ENCODE peak calls at places on chromosomes 16 and 17, in seven cellular contexts. One of them, this sample, is unnamed.

GRCh38 chr16:68075980-68076379 is 9.2 kb upstream of the NFATC3 start:
- DNase-seq in PC-9: no peak
- DNase-seq in hepatocyte: no peak
- DNase-seq in SK-N-SH: no peak
- DNase-seq in HCT116: no peak
- DNase-seq in PC-3: no peak
- DNase-seq in OCI-LY7: no peak
- DNase-seq in this sample: no peak

GRCh38 chr17:78697122-78697845 is 84.8 kb downstream of the CYTH1 start:
- DNase-seq in PC-9: no peak
- DNase-seq in hepatocyte: no peak
- DNase-seq in SK-N-SH: no peak
- DNase-seq in HCT116: no peak
- DNase-seq in PC-3: peak; percentile 35
- DNase-seq in OCI-LY7: no peak
- DNase-seq in this sample: no peak

GRCh38 chr16:25198021-25198420 is 18.7 kb upstream of the AQP8 start:
- DNase-seq in PC-9: no peak
- DNase-seq in hepatocyte: no peak
- DNase-seq in SK-N-SH: no peak
- DNase-seq in HCT116: peak; percentile 51
- DNase-seq in PC-3: peak; percentile 87
- DNase-seq in OCI-LY7: no peak
- DNase-seq in this sample: no peak

GRCh38 chr16:46948548-46949166 is 24.8 kb downstream of the DNAJA2 start:
- DNase-seq in PC-9: no peak
- DNase-seq in hepatocyte: no peak
- DNase-seq in SK-N-SH: no peak
- DNase-seq in HCT116: no peak
- DNase-seq in PC-3: no peak
- DNase-seq in OCI-LY7: no peak
- DNase-seq in this sample: no peak

GRCh38 chr17:72886622-72887021 is 205.9 kb downstream of the SLC39A11 start:
- DNase-seq in PC-9: no peak
- DNase-seq in hepatocyte: no peak
- DNase-seq in SK-N-SH: no peak
- DNase-seq in HCT116: no peak
- DNase-seq in PC-3: no peak
- DNase-seq in OCI-LY7: no peak
- DNase-seq in this sample: no peak

GRCh38 chr17:81534157-81535006 is 6.2 kb downstream of the FSCN2 start:
- DNase-seq in PC-9: no peak
- DNase-seq in hepatocyte: no peak
- DNase-seq in SK-N-SH: peak; percentile 80
- DNase-seq in HCT116: no peak
- DNase-seq in PC-3: no peak
- DNase-seq in OCI-LY7: no peak
- DNase-seq in this sample: no peak

GRCh38 chr17:47270946-47271705 is 17.5 kb downstream of the ITGB3 start:
- DNase-seq in PC-9: no peak
- DNase-seq in hepatocyte: no peak
- DNase-seq in SK-N-SH: no peak
- DNase-seq in HCT116: no peak
- DNase-seq in PC-3: no peak
- DNase-seq in OCI-LY7: no peak
- DNase-seq in this sample: no peak

GRCh38 chr16:1696863-1697262 is 9.1 kb upstream of the MAPK8IP3 start:
- DNase-seq in PC-9: peak; percentile 74
- DNase-seq in hepatocyte: no peak
- DNase-seq in SK-N-SH: no peak
- DNase-seq in HCT116: no peak
- DNase-seq in PC-3: peak; percentile 83
- DNase-seq in OCI-LY7: no peak
- DNase-seq in this sample: no peak

GRCh38 chr16:86831366-86831765 is 253.0 kb downstream of the FOXL1 start:
- DNase-seq in PC-9: no peak
- DNase-seq in hepatocyte: no peak
- DNase-seq in SK-N-SH: no peak
- DNase-seq in HCT116: no peak
- DNase-seq in PC-3: peak; percentile 11
- DNase-seq in OCI-LY7: peak; percentile 10
- DNase-seq in this sample: no peak

GRCh38 chr16:74304164-74304834 is 7.7 kb downstream of the PSMD7 start:
- DNase-seq in PC-9: no peak
- DNase-seq in hepatocyte: no peak
- DNase-seq in SK-N-SH: no peak
- DNase-seq in HCT116: no peak
- DNase-seq in PC-3: peak; percentile 27
- DNase-seq in OCI-LY7: peak; percentile 34
- DNase-seq in this sample: no peak

GRCh38 chr16:69057400-69058378 is 47.8 kb upstream of the HAS3 start:
- DNase-seq in PC-9: peak; percentile 86
- DNase-seq in hepatocyte: no peak
- DNase-seq in SK-N-SH: peak; percentile 25
- DNase-seq in HCT116: peak; percentile 64
- DNase-seq in PC-3: peak; percentile 93
- DNase-seq in OCI-LY7: no peak
- DNase-seq in this sample: no peak

GRCh38 chr17:2043785-2044184 is 2.0 kb downstream of the OVCA2 start:
- DNase-seq in PC-9: peak; percentile 83
- DNase-seq in hepatocyte: no peak
- DNase-seq in SK-N-SH: no peak
- DNase-seq in HCT116: no peak
- DNase-seq in PC-3: peak; percentile 59
- DNase-seq in OCI-LY7: no peak
- DNase-seq in this sample: no peak

GRCh38 chr17:62653831-62654829 is 26.7 kb downstream of the MRC2 start:
- DNase-seq in PC-9: no peak
- DNase-seq in hepatocyte: peak; percentile 42
- DNase-seq in SK-N-SH: peak; percentile 88
- DNase-seq in HCT116: no peak
- DNase-seq in PC-3: no peak
- DNase-seq in OCI-LY7: no peak
- DNase-seq in this sample: no peak

GRCh38 chr16:11175850-11176341 is 80.1 kb downstream of the SOCS1 start:
- DNase-seq in PC-9: peak; percentile 5
- DNase-seq in hepatocyte: no peak
- DNase-seq in SK-N-SH: no peak
- DNase-seq in HCT116: no peak
- DNase-seq in PC-3: no peak
- DNase-seq in OCI-LY7: no peak
- DNase-seq in this sample: no peak

GRCh38 chr17:1643293-1643998 is 2.1 kb downstream of the SCARF1 start:
- DNase-seq in PC-9: peak; percentile 72
- DNase-seq in hepatocyte: peak; percentile 92
- DNase-seq in SK-N-SH: peak; percentile 89
- DNase-seq in HCT116: peak; percentile 62
- DNase-seq in PC-3: peak; percentile 68
- DNase-seq in OCI-LY7: peak; percentile 77
- DNase-seq in this sample: peak; percentile 96

GRCh38 chr16:88349903-88350900 is 32.6 kb upstream of the ZNF469 start:
- DNase-seq in PC-9: no peak
- DNase-seq in hepatocyte: no peak
- DNase-seq in SK-N-SH: peak; percentile 35
- DNase-seq in HCT116: no peak
- DNase-seq in PC-3: no peak
- DNase-seq in OCI-LY7: no peak
- DNase-seq in this sample: no peak

GRCh38 chr17:50570516-50570915 is 10.0 kb downstream of the CACNA1G start:
- DNase-seq in PC-9: no peak
- DNase-seq in hepatocyte: no peak
- DNase-seq in SK-N-SH: no peak
- DNase-seq in HCT116: no peak
- DNase-seq in PC-3: no peak
- DNase-seq in OCI-LY7: no peak
- DNase-seq in this sample: no peak

GRCh38 chr17:8153550-8153956 is 1.3 kb upstream of the PER1 start:
- DNase-seq in PC-9: no peak
- DNase-seq in hepatocyte: peak; percentile 95
- DNase-seq in SK-N-SH: no peak
- DNase-seq in HCT116: no peak
- DNase-seq in PC-3: peak; percentile 33
- DNase-seq in OCI-LY7: no peak
- DNase-seq in this sample: peak; percentile 55

DNA sequence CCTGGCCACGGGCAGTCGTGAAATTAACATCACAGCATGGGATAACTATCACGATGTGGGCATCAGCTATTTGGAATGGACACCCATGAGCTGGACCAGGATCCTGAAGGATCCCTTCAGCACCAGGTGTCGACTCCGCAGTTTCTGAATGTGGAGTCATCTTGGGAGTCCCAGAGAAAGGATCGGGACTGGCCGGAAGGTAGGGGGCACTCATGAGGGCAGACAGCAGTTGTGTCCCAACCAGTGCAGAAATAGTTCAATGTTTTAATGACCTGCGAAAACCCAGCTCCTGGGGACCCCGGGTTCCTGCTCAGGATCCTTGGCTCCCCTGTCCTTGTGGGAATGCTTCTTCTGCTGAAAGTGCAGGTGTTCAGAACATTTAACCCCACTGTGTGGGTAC is 154.9 kb downstream of the SALL1 start:
- DNase-seq in PC-9: no peak
- DNase-seq in hepatocyte: no peak
- DNase-seq in SK-N-SH: no peak
- DNase-seq in HCT116: no peak
- DNase-seq in PC-3: no peak
- DNase-seq in OCI-LY7: no peak
- DNase-seq in this sample: peak; percentile 34
- H2AFZ ChIP-seq in PC-9: no peak overlapping the region
- H2AFZ ChIP-seq in hepatocyte: no peak overlapping the region
- H2AFZ ChIP-seq in SK-N-SH: no peak overlapping the region
- H2AFZ ChIP-seq in HCT116: no peak overlapping the region
- H2AFZ ChIP-seq in PC-3: no peak overlapping the region
- H2AFZ ChIP-seq in OCI-LY7: no peak overlapping the region
- H2AFZ ChIP-seq in this sample: no peak overlapping the region

GRCh38 chr17:59165933-59166342 is 10.4 kb downstream of the PRR11 start:
- DNase-seq in PC-9: no peak
- DNase-seq in hepatocyte: peak; percentile 70
- DNase-seq in SK-N-SH: peak; percentile 76
- DNase-seq in HCT116: peak; percentile 49
- DNase-seq in PC-3: peak; percentile 77
- DNase-seq in OCI-LY7: peak; percentile 55
- DNase-seq in this sample: peak; percentile 69
- TF ChIP-seq CTCF in PC-9: peak; percentile 84
- TF ChIP-seq CTCF in hepatocyte: peak; percentile 46
- TF ChIP-seq CTCF in SK-N-SH: peak; percentile 84
- TF ChIP-seq CTCF in HCT116: peak; percentile 33
- TF ChIP-seq CTCF in PC-3: peak; percentile 87
- TF ChIP-seq CTCF in OCI-LY7: peak; percentile 83
- TF ChIP-seq CTCF in this sample: peak; percentile 69

GRCh38 chr17:35801583-35802224 is 6.3 kb upstream of the MMP28 start:
- DNase-seq in PC-9: no peak
- DNase-seq in hepatocyte: peak; percentile 73
- DNase-seq in SK-N-SH: peak; percentile 83
- DNase-seq in HCT116: no peak
- DNase-seq in PC-3: no peak
- DNase-seq in OCI-LY7: peak; percentile 67
- DNase-seq in this sample: no peak
- H2AFZ ChIP-seq in PC-9: no peak overlapping the region
- H2AFZ ChIP-seq in hepatocyte: no peak overlapping the region
- H2AFZ ChIP-seq in SK-N-SH: no peak overlapping the region
- H2AFZ ChIP-seq in HCT116: no peak overlapping the region
- H2AFZ ChIP-seq in PC-3: no peak overlapping the region
- H2AFZ ChIP-seq in OCI-LY7: peak overlapping the region; percentile 85
- H2AFZ ChIP-seq in this sample: no peak overlapping the region

DNA sequence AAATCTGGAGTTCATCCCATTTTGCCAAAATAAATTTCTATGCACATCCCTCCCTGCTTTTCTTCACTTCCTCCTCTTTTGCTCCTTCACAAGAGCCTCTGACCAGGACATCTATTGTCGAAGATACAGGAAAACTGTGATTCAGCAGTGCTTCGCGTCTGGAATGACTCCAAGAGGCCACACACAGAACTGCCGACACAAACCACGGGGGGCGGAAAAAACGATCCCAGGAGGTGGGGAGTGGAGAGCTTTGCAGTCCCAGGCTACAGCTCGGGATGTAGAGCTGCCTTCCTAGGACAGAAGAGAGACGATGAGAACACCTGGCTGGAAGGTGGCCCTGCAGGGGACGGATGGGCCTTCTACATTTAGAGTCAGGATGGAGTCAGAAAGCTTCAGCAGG is 102.8 kb downstream of the XYLT1 start:
- DNase-seq in PC-9: no peak
- DNase-seq in hepatocyte: peak; percentile 47
- DNase-seq in SK-N-SH: peak; percentile 27
- DNase-seq in HCT116: no peak
- DNase-seq in PC-3: no peak
- DNase-seq in OCI-LY7: peak; percentile 14
- DNase-seq in this sample: peak; percentile 87
- TF ChIP-seq CTCF in PC-9: no peak
- TF ChIP-seq CTCF in hepatocyte: no peak
- TF ChIP-seq CTCF in SK-N-SH: peak; percentile 38
- TF ChIP-seq CTCF in HCT116: no peak
- TF ChIP-seq CTCF in PC-3: no peak
- TF ChIP-seq CTCF in OCI-LY7: no peak
- TF ChIP-seq CTCF in this sample: peak; percentile 55

GRCh38 chr16:15949210-15950166 is at the start of gene ABCC1:
- DNase-seq in PC-9: no peak
- DNase-seq in hepatocyte: peak; percentile 68
- DNase-seq in SK-N-SH: peak; percentile 95
- DNase-seq in HCT116: no peak
- DNase-seq in PC-3: peak; percentile 49
- DNase-seq in OCI-LY7: peak; percentile 74
- DNase-seq in this sample: peak; percentile 52
- H2AFZ ChIP-seq in PC-9: peak within 1 kb of the TSS; percentile 82
- H2AFZ ChIP-seq in hepatocyte: peak within 1 kb of the TSS; percentile 83
- H2AFZ ChIP-seq in SK-N-SH: peak within 1 kb of the TSS; percentile 82
- H2AFZ ChIP-seq in HCT116: peak within 1 kb of the TSS; percentile 83
- H2AFZ ChIP-seq in PC-3: peak within 1 kb of the TSS; percentile 89
- H2AFZ ChIP-seq in OCI-LY7: peak within 1 kb of the TSS; percentile 95
- H2AFZ ChIP-seq in this sample: no peak within 1 kb of the TSS